ENCODE peak calls at places on chromosomes 3 and 15, in eight cellular contexts. One of them, this sample, is unnamed.

GRCh38 chr3:123602325-123602724 is 17.5 kb upstream of the HACD2 start:
- DNase-seq in RWPE1: peak; percentile 79
- DNase-seq in activated CD8-positive, alpha-beta memory T cell treated with anti-CD3 and anti-CD28 coated beads, Interleukin-2, amount 50 U/mL, for 48 hours: no peak
- DNase-seq in C1 segment of cervical spinal cord: no peak
- DNase-seq in uterus: no peak
- DNase-seq in astrocyte: peak; percentile 80
- DNase-seq in epithelial cell of esophagus: peak; percentile 95
- DNase-seq in MV-4-11: no peak
- DNase-seq in this sample: peak; percentile 68

GRCh38 chr3:170002231-170002630 is 35.6 kb upstream of the GPR160 start:
- DNase-seq in RWPE1: no peak
- DNase-seq in activated CD8-positive, alpha-beta memory T cell treated with anti-CD3 and anti-CD28 coated beads, Interleukin-2, amount 50 U/mL, for 48 hours: no peak
- DNase-seq in C1 segment of cervical spinal cord: no peak
- DNase-seq in uterus: no peak
- DNase-seq in astrocyte: no peak
- DNase-seq in epithelial cell of esophagus: no peak
- DNase-seq in MV-4-11: no peak
- DNase-seq in this sample: no peak

GRCh38 chr15:68783226-68784054 is 37.3 kb downstream of the ANP32A start:
- DNase-seq in RWPE1: peak; percentile 51
- DNase-seq in activated CD8-positive, alpha-beta memory T cell treated with anti-CD3 and anti-CD28 coated beads, Interleukin-2, amount 50 U/mL, for 48 hours: peak; percentile 77
- DNase-seq in C1 segment of cervical spinal cord: no peak
- DNase-seq in uterus: no peak
- DNase-seq in astrocyte: no peak
- DNase-seq in epithelial cell of esophagus: peak; percentile 54
- DNase-seq in MV-4-11: no peak
- DNase-seq in this sample: no peak

GRCh38 chr3:24199775-24200247 is 254.7 kb downstream of the NR1D2 start:
- DNase-seq in RWPE1: no peak
- DNase-seq in activated CD8-positive, alpha-beta memory T cell treated with anti-CD3 and anti-CD28 coated beads, Interleukin-2, amount 50 U/mL, for 48 hours: no peak
- DNase-seq in C1 segment of cervical spinal cord: no peak
- DNase-seq in uterus: no peak
- DNase-seq in astrocyte: peak; percentile 79
- DNase-seq in epithelial cell of esophagus: no peak
- DNase-seq in MV-4-11: no peak
- DNase-seq in this sample: no peak

GRCh38 chr3:191239439-191240035 is 40.5 kb downstream of the OSTN start:
- DNase-seq in RWPE1: no peak
- DNase-seq in activated CD8-positive, alpha-beta memory T cell treated with anti-CD3 and anti-CD28 coated beads, Interleukin-2, amount 50 U/mL, for 48 hours: no peak
- DNase-seq in C1 segment of cervical spinal cord: no peak
- DNase-seq in uterus: no peak
- DNase-seq in astrocyte: no peak
- DNase-seq in epithelial cell of esophagus: peak; percentile 19
- DNase-seq in MV-4-11: no peak
- DNase-seq in this sample: no peak

GRCh38 chr15:52236015-52236414 is 44.8 kb upstream of the GNB5 start:
- DNase-seq in RWPE1: no peak
- DNase-seq in activated CD8-positive, alpha-beta memory T cell treated with anti-CD3 and anti-CD28 coated beads, Interleukin-2, amount 50 U/mL, for 48 hours: no peak
- DNase-seq in C1 segment of cervical spinal cord: no peak
- DNase-seq in uterus: no peak
- DNase-seq in astrocyte: no peak
- DNase-seq in epithelial cell of esophagus: peak; percentile 8
- DNase-seq in MV-4-11: peak; percentile 23
- DNase-seq in this sample: no peak

GRCh38 chr3:129343643-129344360 is 65.1 kb downstream of the HMCES start:
- DNase-seq in RWPE1: no peak
- DNase-seq in activated CD8-positive, alpha-beta memory T cell treated with anti-CD3 and anti-CD28 coated beads, Interleukin-2, amount 50 U/mL, for 48 hours: peak; percentile 74
- DNase-seq in C1 segment of cervical spinal cord: no peak
- DNase-seq in uterus: no peak
- DNase-seq in astrocyte: no peak
- DNase-seq in epithelial cell of esophagus: peak; percentile 31
- DNase-seq in MV-4-11: no peak
- DNase-seq in this sample: no peak

GRCh38 chr3:40337136-40338108 is 27.9 kb downstream of the EIF1B start:
- DNase-seq in RWPE1: peak; percentile 15
- DNase-seq in activated CD8-positive, alpha-beta memory T cell treated with anti-CD3 and anti-CD28 coated beads, Interleukin-2, amount 50 U/mL, for 48 hours: peak; percentile 59
- DNase-seq in C1 segment of cervical spinal cord: no peak
- DNase-seq in uterus: no peak
- DNase-seq in astrocyte: no peak
- DNase-seq in epithelial cell of esophagus: peak; percentile 91
- DNase-seq in MV-4-11: no peak
- DNase-seq in this sample: peak; percentile 63

GRCh38 chr15:69988541-69989225 is 109.0 kb downstream of the TLE3 start:
- DNase-seq in RWPE1: no peak
- DNase-seq in activated CD8-positive, alpha-beta memory T cell treated with anti-CD3 and anti-CD28 coated beads, Interleukin-2, amount 50 U/mL, for 48 hours: no peak
- DNase-seq in C1 segment of cervical spinal cord: no peak
- DNase-seq in uterus: no peak
- DNase-seq in astrocyte: no peak
- DNase-seq in epithelial cell of esophagus: no peak
- DNase-seq in MV-4-11: no peak
- DNase-seq in this sample: no peak

GRCh38 chr3:141557961-141558706 is 71.3 kb downstream of the RASA2 start:
- DNase-seq in RWPE1: no peak
- DNase-seq in activated CD8-positive, alpha-beta memory T cell treated with anti-CD3 and anti-CD28 coated beads, Interleukin-2, amount 50 U/mL, for 48 hours: no peak
- DNase-seq in C1 segment of cervical spinal cord: no peak
- DNase-seq in uterus: no peak
- DNase-seq in astrocyte: no peak
- DNase-seq in epithelial cell of esophagus: no peak
- DNase-seq in MV-4-11: peak; percentile 75
- DNase-seq in this sample: no peak

GRCh38 chr15:48627260-48627969 is 18.1 kb downstream of the FBN1 start:
- DNase-seq in RWPE1: peak; percentile 65
- DNase-seq in activated CD8-positive, alpha-beta memory T cell treated with anti-CD3 and anti-CD28 coated beads, Interleukin-2, amount 50 U/mL, for 48 hours: no peak
- DNase-seq in C1 segment of cervical spinal cord: no peak
- DNase-seq in uterus: no peak
- DNase-seq in astrocyte: peak; percentile 79
- DNase-seq in epithelial cell of esophagus: peak; percentile 96
- DNase-seq in MV-4-11: peak; percentile 2
- DNase-seq in this sample: peak; percentile 64

GRCh38 chr3:132016061-132017041 is 18.5 kb downstream of the CPNE4 start:
- DNase-seq in RWPE1: peak; percentile 22
- DNase-seq in activated CD8-positive, alpha-beta memory T cell treated with anti-CD3 and anti-CD28 coated beads, Interleukin-2, amount 50 U/mL, for 48 hours: no peak
- DNase-seq in C1 segment of cervical spinal cord: no peak
- DNase-seq in uterus: no peak
- DNase-seq in astrocyte: no peak
- DNase-seq in epithelial cell of esophagus: peak; percentile 65
- DNase-seq in MV-4-11: no peak
- DNase-seq in this sample: no peak

This sample was measured in epithelial cell of prostate.